ENCODE peak calls at places on chromosomes 13 and 19, in four cellular contexts. R, F, T and C are unnamed samples.

GRCh38 chr13:25588336-25589060 is 216.7 kb downstream of the ATP8A2 start:
- DNase-seq in R (no peak), T (no peak), F (no peak), C (no peak)

GRCh38 chr13:111184685-111185401 is 69.7 kb downstream of the ARHGEF7 start:
- DNase-seq in R (no peak), F (no peak), T (peak; percentile 93), C (no peak)

GRCh38 chr19:20273376-20273775 is 106.4 kb downstream of the ZNF486 start:
- DNase-seq in F (no peak), R (no peak), T (no peak), C (no peak)

GRCh38 chr13:103640617-103641016 is 574.4 kb upstream of the SLC10A2 start:
- DNase-seq in F (no peak), R (no peak), T (no peak), C (no peak)

GRCh38 chr13:107554355-107554905 is 660.9 kb downstream of the LIG4 start:
- DNase-seq in F (no peak), R (no peak), T (no peak), C (no peak)

GRCh38 chr19:46137915-46138473 is 10.0 kb upstream of the IGFL2 start:
- DNase-seq in F (no peak), R (no peak), T (no peak), C (no peak)

GRCh38 chr13:30652746-30653145 is 35.0 kb downstream of the USPL1 start:
- DNase-seq in T (no peak), R (no peak), F (no peak), C (no peak)

GRCh38 chr13:93982189-93982918 is 497.1 kb downstream of the DCT start:
- DNase-seq in F (no peak), R (no peak), T (no peak), C (no peak)

DNA sequence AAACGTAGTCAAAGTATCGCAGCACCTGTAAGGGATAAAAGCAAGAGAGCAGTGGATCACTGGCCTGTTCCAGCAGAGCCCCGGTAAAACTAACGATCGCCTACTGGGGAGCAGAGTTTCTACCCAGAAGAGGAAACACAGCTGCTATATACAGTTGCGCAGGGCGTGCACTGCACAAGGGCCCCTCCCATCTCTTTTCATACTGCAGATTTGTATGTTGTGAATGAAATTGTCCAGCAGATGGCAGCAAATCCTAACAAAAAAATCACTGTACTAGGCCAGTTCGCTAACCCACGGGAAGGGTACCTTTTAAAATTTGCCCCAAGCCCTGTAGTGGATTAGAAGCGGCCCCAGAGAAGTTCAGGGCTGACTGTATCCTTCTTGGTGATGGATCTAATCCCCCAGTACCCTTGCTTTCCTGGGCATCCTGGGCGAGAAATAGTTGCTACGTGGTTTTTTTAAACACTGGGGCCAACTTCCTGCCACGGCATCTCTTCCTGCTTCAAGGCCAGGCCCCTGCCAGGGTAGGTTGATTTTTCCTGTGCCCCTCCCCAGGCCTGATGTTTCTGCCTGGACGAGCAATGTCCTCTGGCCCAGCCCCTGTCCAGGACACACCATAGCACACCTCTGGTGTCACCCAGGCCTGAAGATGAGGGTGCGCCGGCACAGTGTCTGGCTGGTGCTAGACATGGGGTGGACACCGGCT is 127.0 kb downstream of the IER2 start:
- DNase-seq in F (peak; percentile 66), T (peak; percentile 71), R (peak; percentile 72), C (peak; percentile 65)
- TF ChIP-seq FOXK2 in F (no peak), T (no peak), R (no peak), C (no peak)

GRCh38 chr19:30931307-30931706 is 417.9 kb downstream of the TSHZ3 start:
- DNase-seq in R (no peak), T (no peak), F (no peak), C (no peak)

GRCh38 chr19:30936276-30936675 is 413.0 kb downstream of the TSHZ3 start:
- DNase-seq in R (no peak), T (no peak), F (no peak), C (no peak)

GRCh38 chr19:30927705-30928104 is 421.5 kb downstream of the TSHZ3 start:
- DNase-seq in F (no peak), R (no peak), T (no peak), C (no peak)

DNA sequence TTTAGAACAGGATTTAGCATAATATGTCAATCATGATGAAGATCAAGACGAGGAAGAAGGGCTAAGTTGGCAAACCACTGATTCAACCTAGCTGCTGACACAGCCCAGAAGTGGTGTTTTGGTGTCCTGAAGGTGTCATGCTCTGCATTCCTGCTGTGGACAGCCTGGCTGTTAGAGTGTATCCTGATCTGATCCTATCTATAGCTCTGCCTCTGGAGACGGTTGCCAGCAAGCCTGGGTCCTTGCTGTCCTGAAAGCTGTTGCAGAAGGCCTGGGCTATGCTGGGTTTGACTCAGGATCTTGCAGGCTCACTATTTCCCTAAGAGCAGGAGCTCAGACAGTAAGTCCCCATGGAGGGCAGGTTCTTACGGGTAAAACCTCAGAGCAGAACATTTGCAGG is 416.4 kb downstream of the TSHZ3 start:
- DNase-seq in F (no peak), R (no peak), T (no peak), C (no peak)
- TF ChIP-seq FOXK2 in F (no peak), R (no peak), T (no peak), C (no peak)

GRCh38 chr13:67139551-67139950 is 90.6 kb downstream of the PCDH9 start:
- DNase-seq in R (no peak), F (no peak), T (no peak), C (peak; percentile 56)

GRCh38 chr13:67136157-67136556 is 94.0 kb downstream of the PCDH9 start:
- DNase-seq in F (no peak), R (peak; percentile 15), T (no peak), C (peak; percentile 58)

GRCh38 chr13:67138937-67139336 is 91.2 kb downstream of the PCDH9 start:
- DNase-seq in F (no peak), T (no peak), R (no peak), C (no peak)

GRCh38 chr13:67135356-67135755 is 94.8 kb downstream of the PCDH9 start:
- DNase-seq in R (no peak), F (no peak), T (no peak), C (no peak)

DNA sequence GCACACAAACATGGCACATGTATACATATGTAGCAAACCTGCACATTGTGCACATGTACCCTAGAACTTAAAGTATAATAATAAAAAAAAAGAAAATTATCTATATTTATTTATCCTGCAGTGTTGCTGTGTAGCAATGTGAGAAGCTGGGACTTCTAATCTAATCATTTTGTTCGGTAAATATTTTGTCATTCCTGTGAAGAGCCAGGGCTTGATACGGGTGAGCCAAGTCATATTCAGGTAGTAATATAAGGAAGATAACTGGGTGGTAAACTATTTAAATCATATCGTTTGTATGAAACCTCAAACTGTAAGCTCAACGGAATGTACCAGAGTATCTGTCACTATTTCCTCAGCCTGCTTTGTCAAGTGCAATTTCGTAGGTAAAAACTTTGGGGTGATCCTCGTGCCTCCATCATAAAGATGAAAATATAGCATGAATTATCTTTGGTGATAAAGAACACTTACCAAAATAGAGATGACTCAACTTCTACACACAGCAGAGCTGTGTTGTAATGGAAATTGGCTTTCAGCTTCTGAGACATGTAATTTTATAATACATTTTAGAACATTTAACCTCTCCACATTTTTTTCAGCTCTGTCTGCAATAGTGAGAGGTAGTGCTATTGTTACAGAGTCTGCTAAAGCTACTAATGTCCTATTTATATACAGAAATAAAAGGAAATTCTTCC is 92.9 kb downstream of the PCDH9 start:
- DNase-seq in F (no peak), R (no peak), T (no peak), C (no peak)
- TF ChIP-seq FOXK2 in F (no peak), R (no peak), T (no peak), C (no peak)

GRCh38 chr13:40275636-40276035 is 390.8 kb downstream of the FOXO1 start:
- DNase-seq in T (no peak), R (no peak), F (no peak), C (no peak)
- TF ChIP-seq FOXK2 in T (no peak), R (no peak), F (no peak), C (no peak)

DNA sequence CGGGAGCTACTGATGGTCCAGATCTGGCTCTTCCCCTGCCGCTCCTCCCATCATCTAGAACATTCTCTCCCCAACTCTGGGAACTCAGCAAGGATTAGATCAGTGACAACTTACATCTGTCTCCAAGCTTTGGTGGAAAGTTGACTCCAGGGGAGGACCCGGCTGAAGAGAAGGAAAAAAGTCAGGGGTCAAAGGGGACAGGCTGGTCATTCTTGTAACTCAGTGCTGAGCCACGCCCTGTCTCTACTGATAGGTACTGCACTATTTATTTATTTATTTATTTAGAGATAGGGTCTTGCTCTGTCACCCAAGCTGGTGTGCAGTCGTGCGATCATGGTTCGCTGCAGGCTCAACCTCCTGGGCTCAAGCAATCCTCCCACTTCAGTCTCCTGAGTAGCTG is 14.3 kb downstream of the PLEKHA4 start:
- DNase-seq in F (no peak), T (no peak), R (peak; percentile 61), C (no peak)
- TF ChIP-seq FOXK2 in F (no peak), T (no peak), R (no peak), C (no peak)